ENCODE peak calls at places on chromosome 1, in eight cellular contexts. O, Y, J, L, S, U, Z and Q are unnamed samples.
A peak's percentile ranks its signal among the peaks of the same experiment; 100 is the strongest.

GRCh38 chr1:205554016-205554811 is 49.7 kb downstream of the CDK18 start:
- DNase-seq in U (no peak), J (no peak), Z (no peak), O (no peak), L (no peak), S (no peak), Y (no peak), Q (no peak)

GRCh38 chr1:221776495-221777413 is 34.9 kb upstream of the DUSP10 start:
- DNase-seq in O (no peak), Z (no peak), J (no peak), L (no peak), Y (no peak), U (no peak), S (no peak), Q (no peak)

GRCh38 chr1:202632241-202632640 is 78.0 kb downstream of the SYT2 start:
- DNase-seq in Y (no peak), U (no peak), S (no peak), O (no peak), Z (no peak), J (no peak), L (no peak), Q (no peak)

GRCh38 chr1:162276493-162276892 is 100.2 kb downstream of the SPATA46 start:
- DNase-seq in U (no peak), Z (no peak), S (no peak), J (peak; percentile 15), Y (peak; percentile 25), L (peak; percentile 27), O (no peak), Q (no peak)

GRCh38 chr1:94121411-94121821 is 468 bp upstream of the ABCA4 start:
- DNase-seq in U (no peak), S (no peak), Y (no peak), Z (no peak), J (no peak), L (no peak), O (no peak), Q (no peak)

GRCh38 chr1:222224576-222224975 is 323.3 kb downstream of the HHIPL2 start:
- DNase-seq in O (no peak), L (no peak), Y (no peak), S (no peak), J (no peak), Z (no peak), U (no peak), Q (no peak)

GRCh38 chr1:246724001-246724724 is at the start of gene SCCPDH:
- DNase-seq in Z (peak; percentile 81), S (peak; percentile 79), J (peak; percentile 43), U (peak; percentile 18), O (peak; percentile 67), L (peak; percentile 84), Y (peak; percentile 89), Q (peak; percentile 87)

GRCh38 chr1:78703806-78704205 is 54.2 kb downstream of the IFI44 start:
- DNase-seq in J (no peak), Y (no peak), Z (no peak), O (no peak), L (no peak), U (no peak), S (no peak), Q (no peak)

GRCh38 chr1:117930173-117930447 is 571 bp downstream of the WDR3 start:
- DNase-seq in Y (no peak), O (no peak), L (no peak), S (no peak), U (no peak), Z (no peak), J (no peak), Q (no peak)

GRCh38 chr1:110547017-110547416 is 28.0 kb upstream of the KCNA10 start:
- DNase-seq in O (no peak), Z (no peak), L (no peak), U (no peak), S (no peak), Y (no peak), J (no peak), Q (no peak)

GRCh38 chr1:9436258-9436657 is 103.0 kb upstream of the SLC25A33 start:
- DNase-seq in Z (no peak), L (no peak), U (no peak), Y (no peak), S (no peak), J (peak; percentile 78), O (no peak), Q (no peak)

GRCh38 chr1:41466146-41466545 is 18.3 kb downstream of the EDN2 start:
- DNase-seq in Y (no peak), U (no peak), Z (peak; percentile 82), O (no peak), S (no peak), L (no peak), J (no peak), Q (no peak)

DNA sequence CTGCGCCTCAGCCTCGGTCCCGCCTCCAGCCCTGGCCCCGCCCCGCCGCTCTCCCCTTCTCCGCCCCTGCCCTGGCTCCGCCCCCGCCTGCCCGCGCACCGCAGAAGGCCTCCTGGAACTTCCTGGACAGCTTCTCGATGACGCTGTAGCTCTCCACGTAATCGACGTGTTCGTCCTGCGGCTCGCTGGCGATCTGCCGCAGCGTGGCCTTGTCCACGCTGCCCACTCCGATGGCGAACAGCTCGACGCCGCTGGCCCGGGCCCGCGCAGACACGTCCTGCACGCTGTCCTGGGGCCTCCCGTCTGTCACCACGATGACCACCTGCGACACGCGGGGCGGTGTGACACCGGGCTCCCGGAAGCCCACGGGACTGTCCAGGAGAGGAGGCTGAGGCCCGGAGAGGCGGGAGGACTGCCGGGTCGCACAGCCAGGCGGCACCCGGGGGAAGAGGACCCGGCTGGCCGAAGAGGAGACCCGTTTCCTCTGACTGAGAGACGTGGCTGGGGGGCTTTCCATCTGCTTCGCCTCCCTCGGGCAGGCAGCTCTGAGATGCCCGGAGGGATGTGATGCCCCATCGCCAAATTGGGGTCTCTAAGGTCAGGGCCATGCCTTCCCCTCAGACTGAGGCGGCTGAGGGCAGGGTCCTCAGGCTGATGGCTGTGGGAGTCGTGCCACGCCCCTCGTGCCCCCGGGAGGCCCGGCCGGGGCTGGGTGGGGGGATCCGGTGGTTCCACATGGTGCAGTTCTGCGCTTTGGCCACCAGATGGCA is 4.6 kb downstream of the MATN1 start:
- DNase-seq in L (peak; percentile 90), Y (peak; percentile 66), O (peak; percentile 86), Z (peak; percentile 88), S (peak; percentile 98), J (peak; percentile 98), U (peak; percentile 82), Q (peak; percentile 90)
- TF ChIP-seq POLR2A in L (peak; percentile 80), Y (peak; percentile 82), O (peak; percentile 97), Z (peak; percentile 81), S (no peak), J (peak; percentile 99), U (peak; percentile 86), Q (peak; percentile 83)

DNA sequence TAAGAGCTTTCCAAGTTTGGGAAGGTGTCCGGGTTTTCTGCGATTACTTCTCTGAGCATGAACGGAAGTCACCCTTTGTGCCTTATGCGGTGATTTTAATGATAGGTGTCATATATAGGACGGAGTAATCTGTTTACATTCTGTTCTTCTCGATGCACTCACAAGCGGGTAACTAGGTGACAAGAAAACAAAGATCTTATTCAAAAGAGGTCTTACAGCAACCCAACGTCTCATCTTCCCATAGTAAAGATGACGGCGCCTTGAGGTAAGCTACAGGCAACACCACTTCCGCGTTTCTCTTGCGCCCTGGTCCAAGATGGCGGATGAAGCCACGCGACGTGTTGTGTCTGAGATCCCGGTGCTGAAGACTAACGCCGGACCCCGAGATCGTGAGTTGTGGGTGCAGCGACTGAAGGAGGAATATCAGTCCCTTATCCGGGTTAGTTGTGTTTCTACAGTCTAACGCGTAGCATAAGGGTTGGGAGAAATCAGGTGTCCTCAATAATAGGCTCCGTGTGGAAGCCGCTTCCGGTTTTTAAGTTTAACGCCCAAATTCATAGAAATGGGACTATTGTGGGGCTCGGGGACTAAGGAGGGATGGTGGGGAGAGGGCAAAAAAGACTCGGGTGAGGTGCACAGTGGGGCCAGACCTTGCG is at the start of gene UFC1:
- DNase-seq in J (peak; percentile 82), Z (peak; percentile 80), U (peak; percentile 79), Y (peak; percentile 89), L (peak; percentile 94), S (peak; percentile 84), O (peak; percentile 77), Q (peak; percentile 70)
- TF ChIP-seq POLR2A in J (peak; percentile 22), Z (no peak), U (no peak), Y (peak; percentile 63), L (peak; percentile 91), S (no peak), O (peak; percentile 27), Q (peak; percentile 64)

GRCh38 chr1:26288311-26288941 is 8.5 kb downstream of the SH3BGRL3 start:
- DNase-seq in J (no peak), S (no peak), O (no peak), U (no peak), Y (no peak), L (peak; percentile 93), Z (no peak), Q (no peak)

GRCh38 chr1:26285366-26286063 is 5.6 kb downstream of the SH3BGRL3 start:
- DNase-seq in L (peak; percentile 71), O (no peak), U (no peak), J (no peak), Y (peak; percentile 56), Z (peak; percentile 57), S (no peak), Q (no peak)

GRCh38 chr1:26289158-26290059 is 9.5 kb downstream of the SH3BGRL3 start:
- DNase-seq in Y (no peak), Z (no peak), L (peak; percentile 57), S (no peak), J (no peak), O (no peak), U (no peak), Q (no peak)

GRCh38 chr1:26286064-26286416 is 6.2 kb downstream of the SH3BGRL3 start:
- DNase-seq in O (no peak), Y (no peak), S (no peak), Z (no peak), L (no peak), U (no peak), J (no peak), Q (no peak)

DNA sequence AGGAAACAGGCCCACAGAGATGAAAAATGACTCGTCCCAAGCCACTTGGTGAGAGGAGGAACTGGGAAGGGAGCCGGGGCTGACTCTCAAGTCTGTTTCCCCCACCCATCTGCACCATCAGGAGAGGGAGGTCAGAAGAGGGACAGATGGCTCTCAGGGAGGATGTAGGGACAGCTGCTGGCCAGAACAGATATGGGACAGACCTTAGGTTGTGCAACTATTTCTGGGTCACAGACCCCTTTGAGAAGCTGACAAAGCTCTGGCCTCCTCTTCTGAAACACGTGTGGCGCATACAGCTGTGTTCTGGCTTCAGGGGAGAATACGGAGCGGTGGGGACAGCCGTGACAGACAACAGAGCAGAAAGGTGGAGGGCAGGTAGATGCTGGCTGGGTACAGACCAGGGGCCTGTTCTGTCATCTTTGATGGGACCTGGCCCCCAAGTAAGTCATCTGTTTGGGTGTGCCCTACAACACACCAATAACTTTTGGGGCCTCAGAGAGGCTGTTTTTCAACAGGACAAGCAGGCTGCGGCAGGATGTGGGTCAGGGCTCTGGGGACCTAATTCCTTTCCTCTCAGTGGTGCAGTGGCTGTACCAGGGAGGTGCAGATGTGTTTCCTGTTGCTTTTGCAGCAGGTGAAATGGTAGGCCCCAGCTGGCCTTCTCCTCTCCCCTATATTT is 7.3 kb downstream of the SH3BGRL3 start:
- DNase-seq in L (peak; percentile 39), Y (no peak), S (no peak), U (no peak), O (no peak), Z (peak; percentile 54), J (no peak), Q (no peak)
- TF ChIP-seq POLR2A in L (no peak), Y (no peak), S (no peak), U (no peak), O (no peak), Z (no peak), J (no peak), Q (no peak)

DNA sequence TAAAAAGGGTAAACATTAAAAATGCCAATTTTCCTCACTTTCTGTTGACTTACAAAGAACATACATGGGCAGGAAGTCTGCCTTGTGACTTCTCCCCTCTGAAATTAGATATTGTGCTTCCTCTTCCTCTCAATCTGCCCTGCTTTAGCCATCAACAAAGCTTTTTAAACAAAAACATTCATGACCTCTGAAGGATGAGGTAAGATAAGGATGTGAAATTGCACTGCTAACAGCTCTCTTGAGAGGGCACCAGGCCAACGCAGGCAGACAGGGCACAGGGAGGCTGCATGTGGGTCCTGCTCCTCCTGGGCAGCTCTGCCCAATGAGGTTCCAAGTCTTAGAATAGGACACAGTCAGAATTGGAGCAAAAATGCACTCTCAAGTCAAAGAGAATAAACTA is 62.1 kb downstream of the DEGS1 start:
- DNase-seq in L (no peak), Z (no peak), S (peak; percentile 55), Y (no peak), U (peak; percentile 23), J (no peak), O (peak; percentile 27), Q (no peak)
- TF ChIP-seq POLR2A in L (no peak), Z (no peak), S (no peak), Y (no peak), U (no peak), J (no peak), O (no peak), Q (no peak)